ENCODE peak calls at places on chromosome 17, in seven cellular contexts. C is brain microvascular endothelial cell, J is uterus, A is thyroid gland, S is AG09319, Q is thoracic aorta, R is ovary. K is an unnamed sample.

GRCh38 chr17:81999975-82000802 is 22.5 kb downstream of the CENPX start:
- DNase-seq in C (no peak), R (no peak), A (peak), Q (no peak), J (no peak), S (no peak), K (no peak)

GRCh38 chr17:71163121-71163812 is 957.6 kb upstream of the SOX9 start:
- DNase-seq in J (no peak), Q (no peak), C (peak), A (peak), S (no peak), R (no peak), K (no peak)

GRCh38 chr17:7777017-7777416 is 57.0 kb upstream of the KDM6B start:
- DNase-seq in J (no peak), R (no peak), A (no peak), S (no peak), Q (no peak), C (no peak), K (no peak)

GRCh38 chr17:82103588-82104451 is 5.8 kb upstream of the FASN start:
- DNase-seq in C (no peak), J (peak), A (peak), S (no peak), R (peak), Q (no peak), K (no peak)

GRCh38 chr17:61587242-61587641 is 3.8 kb downstream of the NACA2 start:
- DNase-seq in C (no peak), Q (no peak), S (no peak), J (no peak), A (no peak), R (no peak), K (no peak)

GRCh38 chr17:17146791-17147406 is 59.2 kb downstream of the PLD6 start:
- DNase-seq in A (no peak), R (no peak), Q (no peak), J (peak), C (no peak), S (no peak), K (no peak)

GRCh38 chr17:751269-752001 is 629 bp downstream of the GEMIN4 start:
- DNase-seq in J (peak), Q (no peak), R (no peak), S (no peak), C (peak), A (peak), K (no peak)

GRCh38 chr17:58702708-58703107 is 10.3 kb downstream of the RAD51C start:
- DNase-seq in C (no peak), S (no peak), A (no peak), R (no peak), J (no peak), Q (no peak), K (no peak)

GRCh38 chr17:41442772-41443171 is 2.0 kb upstream of the KRT38 start:
- DNase-seq in C (peak), A (no peak), J (no peak), S (no peak), R (no peak), Q (no peak), K (peak)

GRCh38 chr17:63601439-63602371 is 1.0 kb downstream of the TACO1 start:
- DNase-seq in Q (no peak), S (no peak), A (no peak), C (no peak), J (no peak), R (no peak), K (no peak)

GRCh38 chr17:56114469-56114868 is 38.8 kb upstream of the ANKFN1 start:
- DNase-seq in C (no peak), S (no peak), R (no peak), A (no peak), J (no peak), Q (no peak), K (no peak)

GRCh38 chr17:36183811-36184765 is 7.7 kb upstream of the TBC1D3B start:
- DNase-seq in S (no peak), R (peak), C (no peak), A (no peak), Q (no peak), J (no peak), K (no peak)

GRCh38 chr17:4708436-4708835 is 2.0 kb upstream of the ARRB2 start:
- DNase-seq in C (no peak), S (no peak), R (no peak), A (peak), J (no peak), Q (no peak), K (no peak)

GRCh38 chr17:82323514-82324234 is 6.3 kb upstream of the CD7 start:
- DNase-seq in R (no peak), S (no peak), Q (no peak), C (no peak), J (no peak), A (no peak), K (no peak)

GRCh38 chr17:57518587-57519118 is 226.4 kb downstream of the CCDC182 start:
- DNase-seq in R (no peak), A (peak), C (no peak), S (no peak), J (no peak), Q (no peak), K (no peak)

GRCh38 chr17:47279062-47279801 is 25.6 kb downstream of the ITGB3 start:
- DNase-seq in C (peak), R (peak), S (peak), Q (peak), A (peak), J (peak), K (peak)

GRCh38 chr17:9004132-9004960 is 17.0 kb upstream of the NTN1 start:
- DNase-seq in S (no peak), A (no peak), C (no peak), R (no peak), J (no peak), Q (no peak), K (no peak)

GRCh38 chr17:5841862-5842261 is 228.3 kb upstream of the WSCD1 start:
- DNase-seq in S (no peak), Q (no peak), J (no peak), A (no peak), R (no peak), C (no peak), K (no peak)

GRCh38 chr17:35889818-35890773 is 9.9 kb upstream of the CCL5 start:
- DNase-seq in S (peak), J (no peak), C (peak), Q (no peak), R (no peak), A (peak), K (peak)

GRCh38 chr17:18314731-18315497 is at the start of the genes SMCR8 and TOP3A:
- DNase-seq in Q (peak), C (peak), A (peak), J (peak), R (peak), S (peak), K (peak)
- TF ChIP-seq CTCF in Q (no peak), C (no peak), A (no peak), J (no peak), R (no peak), S (no peak), K (no peak)

GRCh38 chr17:3551189-3551588 is 6.4 kb downstream of the TRPV3 start:
- DNase-seq in S (no peak), C (no peak), R (no peak), J (no peak), Q (no peak), A (no peak), K (no peak)
- TF ChIP-seq CTCF in S (no peak), C (peak), R (no peak), J (no peak), Q (no peak), A (no peak), K (no peak)

GRCh38 chr17:78972507-78973105 is 7.1 kb downstream of the LGALS3BP start:
- DNase-seq in Q (no peak), R (no peak), S (no peak), C (no peak), J (no peak), A (no peak), K (no peak)
- TF ChIP-seq CTCF in Q (no peak), R (no peak), S (no peak), C (no peak), J (no peak), A (no peak), K (no peak)

GRCh38 chr17:44385287-44386181 is 3.9 kb downstream of the ITGA2B start:
- DNase-seq in Q (no peak), R (peak), S (peak), J (peak), C (peak), A (peak), K (no peak)
- TF ChIP-seq CTCF in Q (no peak), R (no peak), S (peak), J (peak), C (peak), A (peak), K (no peak)

GRCh38 chr17:76540381-76541300 is 797 bp downstream of the PRCD start:
- DNase-seq in R (peak), A (peak), Q (peak), C (peak), S (peak), J (peak), K (no peak)
- TF ChIP-seq CTCF in R (peak), A (no peak), Q (peak), C (peak), S (peak), J (peak), K (peak)

GRCh38 chr17:14690704-14691103 is 389.8 kb downstream of the HS3ST3B1 start:
- DNase-seq in S (no peak), C (no peak), Q (no peak), J (no peak), R (no peak), A (no peak), K (no peak)

GRCh38 chr17:14693382-14693781 is 392.5 kb downstream of the HS3ST3B1 start:
- DNase-seq in C (no peak), J (no peak), S (no peak), A (no peak), Q (no peak), R (no peak), K (no peak)

GRCh38 chr17:14688134-14688533 is 387.3 kb downstream of the HS3ST3B1 start:
- DNase-seq in S (no peak), J (no peak), A (no peak), Q (no peak), R (no peak), C (no peak), K (no peak)
- TF ChIP-seq CTCF in S (no peak), J (no peak), A (no peak), Q (no peak), R (no peak), C (peak), K (no peak)

GRCh38 chr17:28897769-28898259 is 281 bp upstream of the FLOT2 start:
- DNase-seq in A (no peak), R (no peak), Q (no peak), C (no peak), S (no peak), J (no peak), K (no peak)
- TF ChIP-seq CTCF in A (no peak), R (no peak), Q (no peak), C (no peak), S (no peak), J (no peak), K (no peak)

GRCh38 chr17:74309902-74310301 is 16.1 kb upstream of the KIF19 start:
- DNase-seq in R (no peak), S (no peak), A (no peak), C (no peak), J (no peak), Q (no peak), K (no peak)

GRCh38 chr17:74303300-74303699 is 22.7 kb upstream of the KIF19 start:
- DNase-seq in R (no peak), C (no peak), Q (no peak), S (no peak), A (peak), J (no peak), K (no peak)

GRCh38 chr17:74307984-74308773 is 17.8 kb upstream of the KIF19 start:
- DNase-seq in Q (no peak), S (no peak), R (no peak), C (no peak), J (no peak), A (peak), K (no peak)

GRCh38 chr17:74305865-74306654 is 20.0 kb upstream of the KIF19 start:
- DNase-seq in C (no peak), R (no peak), Q (no peak), S (no peak), A (no peak), J (no peak), K (no peak)
- TF ChIP-seq CTCF in C (no peak), R (no peak), Q (no peak), S (no peak), A (peak), J (no peak), K (no peak)